ENCODE peak calls at places on chromosome 6, in nine cellular contexts. D is nephron progenitor cell; X is RCC 7860; U is NCI-H774; J is activated T-cell treated with anti-CD3 and anti-CD28 coated beads for 1 hour; A is CD4-positive, CD25-positive, alpha-beta regulatory T cell; Y is A549; G is naive thymus-derived CD8-positive, alpha-beta T cell; B is activated T-helper 1 cell treated with Interleukin-2 at 50 U/mL for 16 hours. H is an unnamed sample.

GRCh38 chr6:5706094-5707033 is 300.4 kb downstream of the NRN1 start:
- DNase-seq in D (no peak), X (no peak), U (no peak), J (no peak), A (no peak), Y (no peak), G (no peak), B (no peak), H (no peak)

GRCh38 chr6:144757299-144757698 is 472.2 kb downstream of the UTRN start:
- DNase-seq in D (no peak), X (no peak), U (no peak), J (no peak), A (no peak), Y (no peak), G (no peak), B (no peak), H (no peak)

GRCh38 chr6:24543683-24544082 is 48.9 kb downstream of the ALDH5A1 start:
- DNase-seq in D (no peak), X (no peak), U (no peak), J (no peak), A (no peak), Y (no peak), G (no peak), B (no peak), H (no peak)

GRCh38 chr6:108873971-108874370 is 25.7 kb downstream of the ARMC2 start:
- DNase-seq in D (no peak), X (no peak), U (no peak), J (no peak), A (peak), Y (no peak), G (no peak), B (no peak), H (no peak)

GRCh38 chr6:84528201-84528600 is 236.2 kb downstream of the TBX18 start:
- DNase-seq in D (no peak), X (no peak), U (no peak), J (no peak), A (no peak), Y (no peak), G (no peak), B (no peak), H (no peak)

GRCh38 chr6:73503027-73503772 is 17.6 kb downstream of the EEF1A1 start:
- DNase-seq in D (no peak), X (no peak), U (no peak), J (no peak), A (no peak), Y (no peak), G (no peak), B (no peak), H (no peak)

GRCh38 chr6:28252507-28252975 is 472 bp upstream of the ZKSCAN4 start:
- DNase-seq in D (no peak), X (no peak), U (no peak), J (no peak), A (no peak), Y (no peak), G (no peak), B (no peak), H (no peak)

GRCh38 chr6:147708170-147708569 is 199.7 kb downstream of the SAMD5 start:
- DNase-seq in D (no peak), X (no peak), U (no peak), J (no peak), A (no peak), Y (no peak), G (no peak), B (no peak), H (no peak)

GRCh38 chr6:157381631-157382621 is 936 bp downstream of the ZDHHC14 start:
- DNase-seq in D (peak), X (peak), U (no peak), J (peak), A (peak), Y (peak), G (peak), B (peak), H (peak)

GRCh38 chr6:45625191-45625664 is 247.5 kb upstream of the SUPT3H start:
- DNase-seq in D (no peak), X (peak), U (no peak), J (no peak), A (no peak), Y (no peak), G (no peak), B (no peak), H (no peak)

GRCh38 chr6:121533321-121533841 is 97.9 kb downstream of the GJA1 start:
- DNase-seq in D (no peak), X (no peak), U (peak), J (no peak), A (no peak), Y (no peak), G (no peak), B (no peak), H (no peak)

GRCh38 chr6:51505451-51505850 is 582.0 kb downstream of the PKHD1 start:
- DNase-seq in D (no peak), X (no peak), U (no peak), J (no peak), A (no peak), Y (no peak), G (no peak), B (no peak), H (no peak)

GRCh38 chr6:13687917-13688351 is 23.7 kb downstream of the RANBP9 start:
- DNase-seq in D (no peak), X (no peak), U (no peak), J (no peak), A (peak), Y (no peak), G (no peak), B (no peak), H (no peak)